ENCODE peak calls at places on chromosomes 2 and 18, in eight cellular contexts. I is prostate gland, H is SK-N-SH, R is K562, M is spleen, N is suprapubic skin, J is HCT116, B is endothelial cell of umbilical vein. X is an unnamed sample.

GRCh38 chr2:157849591-157849990 is 26.5 kb downstream of the ACVR1 start:
- DNase-seq in N (no peak), H (no peak), M (no peak), J (no peak), I (no peak), R (no peak), B (peak; percentile 50), X (no peak)

GRCh38 chr2:202023198-202023903 is 10.3 kb upstream of the FZD7 start:
- DNase-seq in I (no peak), B (no peak), H (no peak), J (no peak), R (no peak), N (no peak), M (no peak), X (no peak)

GRCh38 chr2:112706170-112706664 is 14.6 kb upstream of the NT5DC4 start:
- DNase-seq in B (no peak), I (no peak), N (peak; percentile 47), R (peak; percentile 93), J (no peak), H (no peak), M (no peak), X (no peak)

GRCh38 chr2:33322607-33323006 is 153.8 kb upstream of the RASGRP3 start:
- DNase-seq in H (no peak), J (no peak), M (no peak), N (no peak), I (no peak), B (no peak), R (no peak), X (no peak)

GRCh38 chr2:177147093-177147694 is 65.4 kb upstream of the HNRNPA3 start:
- DNase-seq in R (peak; percentile 44), I (no peak), B (peak; percentile 83), M (no peak), N (no peak), J (no peak), H (peak; percentile 40), X (no peak)

GRCh38 chr2:98134601-98135000 is 47.6 kb downstream of the VWA3B start:
- DNase-seq in J (no peak), I (no peak), N (no peak), B (no peak), M (no peak), H (no peak), R (no peak), X (no peak)

GRCh38 chr2:102122115-102122514 is 20.4 kb upstream of the IL1R1 start:
- DNase-seq in M (no peak), N (no peak), H (no peak), B (no peak), J (no peak), R (no peak), I (no peak), X (no peak)

GRCh38 chr2:125696573-125696972 is 959.4 kb upstream of the GYPC start:
- DNase-seq in N (no peak), J (no peak), B (no peak), R (peak; percentile 0), M (no peak), H (no peak), I (peak; percentile 52), X (no peak)

GRCh38 chr2:54767921-54768320 is 44.5 kb downstream of the EML6 start:
- DNase-seq in B (peak; percentile 90), N (no peak), J (no peak), I (no peak), R (no peak), H (no peak), M (no peak), X (no peak)

GRCh38 chr2:223692227-223692947 is 90.2 kb upstream of the SCG2 start:
- DNase-seq in H (peak; percentile 55), M (no peak), J (peak; percentile 59), I (no peak), N (no peak), R (peak; percentile 30), B (peak; percentile 69), X (no peak)

GRCh38 chr2:236507393-236508085 is 62.1 kb upstream of the ACKR3 start:
- DNase-seq in R (no peak), H (peak; percentile 90), M (peak; percentile 83), J (no peak), I (peak; percentile 55), B (peak; percentile 66), N (no peak), X (no peak)

GRCh38 chr18:59512025-59512710 is 153.1 kb upstream of the LMAN1 start:
- DNase-seq in R (no peak), H (no peak), M (no peak), N (no peak), J (no peak), I (no peak), B (no peak), X (no peak)

GRCh38 chr2:47303341-47304148 is 99.4 kb upstream of the MSH2 start:
- DNase-seq in I (no peak), R (no peak), H (no peak), B (no peak), J (no peak), M (no peak), N (no peak), X (no peak)

GRCh38 chr2:19114126-19114525 is 244.3 kb downstream of the OSR1 start:
- DNase-seq in N (no peak), M (no peak), H (no peak), B (no peak), R (no peak), J (no peak), I (no peak), X (no peak)

GRCh38 chr2:239929504-239929903 is 95.6 kb downstream of the NDUFA10 start:
- DNase-seq in H (no peak), R (no peak), M (peak; percentile 67), B (no peak), I (no peak), N (peak; percentile 73), J (no peak), X (no peak)

GRCh38 chr2:56386657-56387056 is 202.9 kb downstream of the CCDC85A start:
- DNase-seq in M (no peak), J (no peak), B (no peak), N (no peak), H (no peak), I (no peak), R (no peak), X (no peak)

GRCh38 chr2:241417626-241418025 is 61.5 kb downstream of the FARP2 start:
- DNase-seq in R (no peak), M (no peak), I (no peak), N (no peak), J (no peak), H (no peak), B (no peak), X (no peak)

GRCh38 chr2:65549262-65550036 is 117.0 kb upstream of the SPRED2 start:
- DNase-seq in N (no peak), J (no peak), B (no peak), I (no peak), R (no peak), M (no peak), H (peak; percentile 37), X (no peak)

GRCh38 chr18:65753520-65753919 is 2.7 kb downstream of the CDH7 start:
- DNase-seq in I (peak; percentile 8), B (no peak), N (no peak), M (no peak), R (peak; percentile 1), H (peak; percentile 69), J (no peak), X (no peak)

DNA sequence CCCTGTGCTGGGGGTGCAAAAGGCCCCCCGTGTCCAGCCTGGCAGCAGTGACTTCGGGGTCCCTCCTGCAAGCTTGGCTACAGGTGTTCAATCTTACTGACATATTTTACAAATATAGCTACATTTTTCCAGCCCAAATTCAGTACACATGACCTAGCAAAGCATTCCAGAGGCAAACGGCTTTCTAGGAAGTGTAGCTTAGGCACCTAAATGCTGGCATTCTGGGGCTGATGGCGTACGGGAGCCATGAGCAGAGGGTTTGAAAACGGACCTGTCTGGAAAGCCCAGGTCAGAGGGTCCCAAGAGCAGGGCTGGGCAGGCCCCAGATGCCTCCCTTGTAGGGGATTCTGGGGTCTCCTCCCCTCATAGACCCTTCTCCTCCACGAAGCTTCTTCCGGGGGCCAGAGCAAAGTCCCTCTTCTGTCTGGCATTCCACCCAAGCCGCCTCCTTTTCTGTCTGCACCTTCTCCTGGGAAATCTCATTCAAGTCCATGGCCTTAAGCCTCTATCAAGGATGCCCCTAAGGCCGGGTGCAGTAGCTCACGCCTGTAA is 63.3 kb upstream of the ASAP2 start:
- DNase-seq in N (no peak), B (no peak), R (no peak), J (no peak), H (no peak), M (peak; percentile 46), I (no peak), X (no peak)
- H3K4me3 ChIP-seq in N (peak overlapping the region; percentile 32), B (no peak overlapping the region), R (peak overlapping the region; percentile 5), J (peak overlapping the region; percentile 38), H (no peak overlapping the region), M (peak overlapping the region; percentile 46), I (no peak overlapping the region), X (no peak overlapping the region)

GRCh38 chr2:226813148-226813701 is 13.6 kb upstream of the IRS1 start:
- DNase-seq in M (no peak), R (no peak), H (peak; percentile 28), N (no peak), J (no peak), B (no peak), I (no peak), X (no peak)
- TF ChIP-seq CTCF in M (no peak), R (peak; percentile 64), H (peak; percentile 56), N (no peak), J (peak; percentile 63), B (no peak), I (no peak), X (no peak)

GRCh38 chr18:79525556-79526467 is 130.1 kb downstream of the NFATC1 start:
- DNase-seq in I (peak; percentile 82), M (peak; percentile 77), R (no peak), B (peak; percentile 36), H (no peak), J (no peak), N (peak; percentile 78), X (no peak)
- TF ChIP-seq POLR2AphosphoS5 in I (peak; percentile 78), M (no peak), R (no peak), B (no peak), H (no peak), J (no peak), N (no peak), X (peak; percentile 43)

GRCh38 chr2:128376241-128377041 is 57.8 kb upstream of the HS6ST1 start:
- DNase-seq in R (no peak), M (peak; percentile 66), J (no peak), I (no peak), N (peak; percentile 67), H (no peak), B (no peak), X (peak; percentile 95)

GRCh38 chr2:128377071-128377910 is 58.6 kb upstream of the HS6ST1 start:
- DNase-seq in J (no peak), H (no peak), R (no peak), M (peak; percentile 73), N (peak; percentile 69), I (no peak), B (no peak), X (peak; percentile 94)

GRCh38 chr2:128374711-128375413 is 56.2 kb upstream of the HS6ST1 start:
- DNase-seq in I (peak; percentile 45), B (no peak), R (no peak), H (peak; percentile 64), J (no peak), M (peak; percentile 68), N (peak; percentile 69), X (peak; percentile 25)

GRCh38 chr2:128374001-128374710 is 55.5 kb upstream of the HS6ST1 start:
- DNase-seq in B (no peak), J (no peak), I (peak; percentile 71), H (no peak), N (peak; percentile 77), M (peak; percentile 60), R (no peak), X (no peak)

GRCh38 chr2:128375454-128375853 is 56.8 kb upstream of the HS6ST1 start:
- DNase-seq in N (peak; percentile 76), H (peak; percentile 67), R (no peak), J (no peak), M (peak; percentile 73), I (peak; percentile 82), B (no peak), X (no peak)
- H3K4me3 ChIP-seq in N (no peak overlapping the region), H (no peak overlapping the region), R (no peak overlapping the region), J (no peak overlapping the region), M (no peak overlapping the region), I (no peak overlapping the region), B (no peak overlapping the region), X (no peak overlapping the region)

X was measured in vagina.